ENCODE peak calls at places on chromosome 7, in seven cellular contexts. L is sigmoid colon; T is neuronal stem cell; I is Peyer's patch; V is adrenal gland; F is CD8-positive, alpha-beta T cell; X is A549. Z is an unnamed sample. For H3K4me1, the result is how much of the 10 kb centered on the place peaks cover.

GRCh38 chr7:25952277-25953057 is 199.5 kb upstream of the NFE2L3 start:
- DNase-seq in L (no peak), T (no peak), I (no peak), V (no peak), F (no peak), X (no peak), Z (no peak)

GRCh38 chr7:82945480-82945879 is 217.2 kb downstream of the PCLO start:
- DNase-seq in L (no peak), T (no peak), I (no peak), V (no peak), F (no peak), X (no peak), Z (no peak)

GRCh38 chr7:77453531-77453930 is 37.4 kb upstream of the GSAP start:
- DNase-seq in L (no peak), T (no peak), I (no peak), V (no peak), F (no peak), X (no peak), Z (no peak)

GRCh38 chr7:158029431-158029938 is 558.1 kb downstream of the PTPRN2 start:
- DNase-seq in L (peak), T (no peak), I (no peak), V (no peak), F (no peak), X (no peak), Z (no peak)

GRCh38 chr7:117802660-117803059 is 70.6 kb downstream of the CTTNBP2 start:
- DNase-seq in L (no peak), T (no peak), I (no peak), V (no peak), F (no peak), X (no peak), Z (no peak)

GRCh38 chr7:77649950-77650349 is 46.3 kb upstream of the RSBN1L start:
- DNase-seq in L (no peak), T (no peak), I (no peak), V (no peak), F (no peak), X (peak), Z (no peak)

GRCh38 chr7:51606601-51607154 is 290.1 kb upstream of the COBL start:
- DNase-seq in L (no peak), T (no peak), I (peak), V (no peak), F (no peak), X (no peak), Z (peak)

GRCh38 chr7:25009271-25009670 is 29.3 kb upstream of the OSBPL3 start:
- DNase-seq in L (no peak), T (no peak), I (no peak), V (no peak), F (no peak), X (no peak), Z (no peak)

GRCh38 chr7:2725178-2726105 is 37.4 kb downstream of the AMZ1 start:
- DNase-seq in L (peak), T (no peak), I (no peak), V (no peak), F (no peak), X (no peak), Z (no peak)
- H3K4me1 ChIP-seq in L (under half), T (under half), I (under half), V (under half), F (under half), X (under half), Z (under half)

GRCh38 chr7:74671573-74671972 is 14.1 kb downstream of the GTF2I start:
- DNase-seq in L (no peak), T (no peak), I (no peak), V (no peak), F (no peak), X (no peak), Z (no peak)

GRCh38 chr7:74674166-74674565 is 16.6 kb downstream of the GTF2I start:
- DNase-seq in L (no peak), T (no peak), I (no peak), V (no peak), F (no peak), X (no peak), Z (no peak)

GRCh38 chr7:74672343-74672915 is 14.9 kb downstream of the GTF2I start:
- DNase-seq in L (no peak), T (no peak), I (no peak), V (no peak), F (no peak), X (no peak), Z (no peak)
- H3K4me3 ChIP-seq in L (no peak), T (no peak), I (no peak), V (no peak), F (no peak), X (no peak), Z (no peak)

GRCh38 chr7:90721869-90722431 is 125.8 kb downstream of the CDK14 start:
- DNase-seq in L (no peak), T (no peak), I (no peak), V (no peak), F (no peak), X (no peak), Z (no peak)

GRCh38 chr7:90719159-90719558 is 123.0 kb downstream of the CDK14 start:
- DNase-seq in L (no peak), T (no peak), I (no peak), V (no peak), F (no peak), X (no peak), Z (no peak)

GRCh38 chr7:90723866-90724265 is 127.7 kb downstream of the CDK14 start:
- DNase-seq in L (no peak), T (no peak), I (no peak), V (no peak), F (no peak), X (no peak), Z (no peak)

GRCh38 chr7:90723233-90723632 is 127.1 kb downstream of the CDK14 start:
- DNase-seq in L (no peak), T (no peak), I (no peak), V (no peak), F (no peak), X (no peak), Z (no peak)

DNA sequence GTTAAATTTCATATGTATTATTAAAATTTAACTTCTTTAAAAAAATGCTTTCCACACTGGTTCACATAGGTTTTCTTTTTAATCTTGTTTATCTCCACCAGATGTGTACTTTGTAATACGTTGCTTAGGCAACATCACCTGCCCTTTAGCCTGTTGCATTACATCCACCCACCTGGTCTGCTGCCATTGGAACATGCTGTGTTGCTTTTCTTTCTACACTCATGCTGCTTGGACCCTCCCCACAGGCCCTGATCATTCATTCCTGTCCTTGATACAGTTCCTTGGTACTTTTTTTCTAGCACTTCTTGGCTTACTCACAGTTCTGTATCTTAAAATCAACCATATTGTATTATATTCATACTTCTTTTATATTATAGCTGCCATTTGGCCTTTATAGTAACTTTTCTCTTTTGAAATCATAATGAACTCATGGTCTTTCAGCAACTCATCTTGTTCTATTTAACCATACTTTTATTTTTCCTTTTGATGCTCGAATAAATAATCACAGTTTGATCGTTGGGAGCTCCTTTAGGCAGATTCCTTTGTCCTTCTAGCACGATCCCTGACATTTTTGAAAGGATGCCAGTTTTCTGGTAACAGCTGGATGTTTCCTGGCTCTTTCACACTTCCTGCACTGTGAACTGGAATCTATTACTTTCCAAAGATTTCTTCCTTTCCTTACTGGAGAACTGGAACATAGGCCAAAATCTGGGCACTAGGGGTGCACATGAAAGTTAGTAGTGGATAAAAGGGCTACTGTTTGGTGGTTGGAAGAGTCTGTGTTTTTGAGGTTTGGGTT is 125.0 kb downstream of the CDK14 start:
- DNase-seq in L (peak), T (no peak), I (peak), V (no peak), F (no peak), X (no peak), Z (no peak)
- H3K4me1 ChIP-seq in L (under half), T (under half), I (under half), V (under half), F (under half), X (under half), Z (under half)

GRCh38 chr7:47496064-47496665 is 85.7 kb downstream of the TNS3 start:
- DNase-seq in L (no peak), T (no peak), I (no peak), V (no peak), F (no peak), X (no peak), Z (no peak)
- H3K4me3 ChIP-seq in L (no peak), T (no peak), I (no peak), V (no peak), F (no peak), X (no peak), Z (no peak)

GRCh38 chr7:150403376-150404171 is 24.4 kb downstream of the ZNF775 start:
- DNase-seq in L (peak), T (no peak), I (peak), V (no peak), F (no peak), X (no peak), Z (no peak)
- H3K4me1 ChIP-seq in L (under half), T (half or more), I (under half), V (under half), F (under half), X (under half), Z (under half)

DNA sequence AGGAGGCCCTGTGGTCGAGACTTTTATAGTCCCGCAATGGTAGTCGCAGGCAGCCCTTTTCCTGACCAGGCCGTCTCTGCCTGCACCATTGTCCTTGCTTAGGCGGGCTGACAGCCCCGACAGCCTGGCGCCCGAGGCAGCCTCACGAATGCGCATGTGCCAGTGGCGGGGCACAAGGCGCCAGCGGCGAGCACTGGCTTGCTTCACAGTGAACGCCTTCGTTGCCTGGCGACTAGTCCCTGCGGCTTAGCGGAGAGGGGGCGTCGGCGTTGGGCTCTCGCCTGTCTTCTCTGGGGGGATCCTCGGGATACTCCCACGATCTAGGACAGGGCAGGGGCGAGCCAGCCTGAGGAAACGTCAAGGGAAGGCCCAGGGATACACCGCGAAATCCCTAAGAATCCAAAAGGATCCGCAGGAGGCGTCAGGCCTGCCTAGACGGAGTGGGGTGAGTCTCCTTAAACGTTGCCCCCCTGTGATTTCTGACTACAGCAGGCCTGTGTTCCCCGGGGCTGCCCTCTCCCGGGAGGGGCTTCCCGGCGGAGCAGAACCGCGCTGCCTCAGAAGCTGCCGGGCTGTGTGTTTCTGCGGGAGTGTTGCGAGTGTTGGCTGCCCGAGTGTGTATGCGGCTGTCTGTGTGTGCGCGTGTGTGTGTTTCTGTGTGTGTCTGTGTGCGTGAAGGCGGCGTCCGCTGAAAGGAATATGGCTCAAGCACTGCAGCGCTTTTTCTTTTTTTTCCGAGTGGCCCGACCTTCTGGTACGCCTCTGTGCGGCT is 20.5 kb upstream of the ZNF273 start:
- DNase-seq in L (peak), T (no peak), I (no peak), V (peak), F (no peak), X (no peak), Z (no peak)
- H3K4me3 ChIP-seq in L (peak), T (no peak), I (peak), V (no peak), F (peak), X (no peak), Z (no peak)

GRCh38 chr7:91373401-91373800 is 109.2 kb downstream of the FZD1 start:
- DNase-seq in L (no peak), T (no peak), I (no peak), V (no peak), F (no peak), X (no peak), Z (no peak)

GRCh38 chr7:91367812-91368578 is 103.8 kb downstream of the FZD1 start:
- DNase-seq in L (no peak), T (no peak), I (no peak), V (no peak), F (no peak), X (no peak), Z (no peak)

GRCh38 chr7:91375378-91375777 is 111.1 kb downstream of the FZD1 start:
- DNase-seq in L (no peak), T (no peak), I (no peak), V (no peak), F (no peak), X (no peak), Z (no peak)

GRCh38 chr7:91372323-91372722 is 108.1 kb downstream of the FZD1 start:
- DNase-seq in L (no peak), T (no peak), I (no peak), V (no peak), F (no peak), X (no peak), Z (no peak)
- H3K4me1 ChIP-seq in L (under half), T (under half), I (under half), V (under half), F (under half), X (under half), Z (under half)

GRCh38 chr7:48158404-48158803 is 12.9 kb upstream of the ABCA13 start:
- DNase-seq in L (no peak), T (no peak), I (no peak), V (no peak), F (no peak), X (no peak), Z (no peak)
- H3K4me3 ChIP-seq in L (no peak), T (no peak), I (no peak), V (no peak), F (no peak), X (no peak), Z (no peak)

GRCh38 chr7:106867641-106868351 is 2.7 kb downstream of the PIK3CG start:
- DNase-seq in L (no peak), T (no peak), I (no peak), V (no peak), F (peak), X (no peak), Z (no peak)
- H3K4me1 ChIP-seq in L (under half), T (under half), I (under half), V (under half), F (half or more), X (under half), Z (under half)